ENCODE peak calls at places on chromosomes 16 and 17, in four cellular contexts. K, S, V and A are unnamed samples.

GRCh38 chr17:40311575-40311974 is 2.6 kb downstream of the RARA start:
- DNase-seq in S (no peak), V (no peak), K (no peak), A (peak)

GRCh38 chr17:63519972-63520882 is 2.9 kb upstream of the KCNH6 start:
- DNase-seq in S (peak), V (no peak), K (no peak), A (no peak)

GRCh38 chr17:4908711-4909496 is 6.0 kb upstream of the CHRNE start:
- DNase-seq in S (peak), V (peak), K (peak), A (peak)

GRCh38 chr17:82399601-82400101 is 18.5 kb upstream of the HEXD start:
- DNase-seq in K (no peak), V (no peak), S (no peak), A (no peak)

GRCh38 chr17:5000237-5000639 is 2.5 kb downstream of the KIF1C start:
- DNase-seq in K (no peak), V (no peak), S (no peak), A (peak)

GRCh38 chr16:50213939-50214519 is 52.3 kb upstream of the ADCY7 start:
- DNase-seq in K (no peak), S (peak), V (peak), A (no peak)

GRCh38 chr16:50743575-50744225 is 1.8 kb downstream of the CYLD start:
- DNase-seq in S (no peak), K (no peak), V (no peak), A (no peak)

GRCh38 chr16:16868727-16869126 is 489.8 kb downstream of the NPIPA7 start:
- DNase-seq in K (no peak), V (no peak), S (no peak), A (no peak)

GRCh38 chr17:56096026-56096807 is 57.1 kb upstream of the ANKFN1 start:
- DNase-seq in V (no peak), S (no peak), K (no peak), A (no peak)

GRCh38 chr17:46106966-46107644 is 86.1 kb downstream of the KANSL1 start:
- DNase-seq in K (no peak), S (no peak), V (no peak), A (no peak)

GRCh38 chr17:67800495-67800928 is 24.8 kb upstream of the BPTF start:
- DNase-seq in V (peak), S (peak), K (peak), A (peak)

GRCh38 chr16:74275031-74275636 is 21.5 kb upstream of the PSMD7 start:
- DNase-seq in K (no peak), S (no peak), V (peak), A (no peak)
- TF ChIP-seq CREM in K (no peak), S (no peak), V (no peak), A (no peak)

GRCh38 chr17:11980813-11981212 is 16.5 kb downstream of the ZNF18 start:
- DNase-seq in S (no peak), V (peak), K (no peak), A (no peak)
- TF ChIP-seq CTCF in S (no peak), V (peak), K (peak), A (peak)

GRCh38 chr16:85348065-85348840 is 236.0 kb upstream of the CIBAR2 start:
- DNase-seq in V (no peak), K (no peak), S (no peak), A (no peak)

GRCh38 chr16:85348921-85349334 is 236.7 kb upstream of the CIBAR2 start:
- DNase-seq in K (no peak), S (no peak), V (no peak), A (no peak)

GRCh38 chr16:85350146-85350728 is 238.0 kb upstream of the CIBAR2 start:
- DNase-seq in V (no peak), S (no peak), K (no peak), A (no peak)

GRCh38 chr16:85350973-85351372 is 238.7 kb upstream of the CIBAR2 start:
- DNase-seq in S (no peak), V (no peak), K (no peak), A (no peak)

DNA sequence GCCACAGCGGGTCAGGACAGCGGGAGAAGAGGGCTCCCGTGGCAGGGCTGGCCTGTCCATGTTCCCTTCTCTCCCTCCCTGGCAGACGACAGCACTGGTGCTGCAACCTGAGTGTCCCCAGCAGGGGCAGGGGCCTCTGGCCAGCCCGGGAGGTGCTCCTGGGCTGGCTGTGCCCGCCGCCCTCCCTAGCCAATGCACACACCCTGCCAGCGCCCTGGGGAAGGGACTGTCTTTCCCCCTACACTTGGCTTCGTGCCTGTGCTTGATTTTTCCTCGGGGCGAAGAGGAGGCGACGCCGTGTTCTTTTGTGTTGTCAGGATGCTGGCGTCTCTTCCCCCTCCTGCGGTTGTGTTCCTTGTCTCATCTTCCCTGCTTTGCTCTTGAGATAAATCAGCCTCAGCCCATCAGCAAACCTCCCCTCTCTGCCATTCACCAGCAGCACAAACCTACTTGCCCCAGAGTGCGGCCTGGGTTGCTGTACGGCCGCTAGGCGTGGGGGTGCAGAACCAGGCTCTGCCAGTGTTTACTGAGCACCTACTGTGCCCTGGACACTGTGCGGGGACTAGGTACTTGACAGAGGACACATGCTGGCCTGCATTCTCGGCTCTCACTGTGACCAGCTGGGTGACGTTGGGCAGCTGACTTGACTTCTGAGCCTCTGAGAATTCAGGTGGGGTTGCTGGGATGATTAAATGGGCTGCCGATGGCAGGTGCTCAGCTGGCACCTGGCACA is 237.3 kb upstream of the CIBAR2 start:
- DNase-seq in V (no peak), S (no peak), K (no peak), A (no peak)
- TF ChIP-seq SP1 in V (no peak), S (no peak), K (no peak), A (no peak)

DNA sequence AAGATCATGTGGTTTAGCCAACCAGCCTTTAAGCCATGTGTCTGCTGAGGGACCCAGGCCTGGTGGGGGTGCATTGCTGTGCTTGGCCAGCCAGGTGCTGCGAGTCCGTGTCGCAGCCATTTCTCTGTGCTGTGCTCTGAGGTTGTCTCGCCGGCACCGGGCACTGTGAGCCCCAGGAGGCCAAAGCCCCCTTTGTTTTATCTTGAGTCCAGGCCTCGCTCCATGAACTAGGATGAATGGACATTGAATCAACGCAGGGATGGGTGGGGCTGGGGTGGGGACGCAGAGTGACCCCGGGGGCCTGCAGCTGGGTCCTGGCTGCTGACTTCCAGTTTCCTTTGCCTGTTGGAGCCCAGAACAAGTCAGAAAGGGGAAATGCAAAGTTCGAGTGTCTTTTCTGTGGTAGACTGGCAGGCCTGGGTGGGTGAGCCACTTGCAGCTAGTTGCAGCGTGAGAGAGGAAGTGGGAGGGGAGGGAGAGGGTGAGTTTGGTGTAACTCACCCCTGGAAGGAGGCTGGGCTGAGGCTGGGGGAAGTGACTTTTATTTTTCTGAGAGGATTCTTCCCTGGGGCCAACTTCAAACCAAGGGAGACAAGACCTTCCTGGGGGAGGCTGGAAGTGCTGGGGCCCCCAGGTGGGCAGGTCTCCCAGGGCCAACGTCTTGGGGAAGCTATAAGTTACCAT is 324.7 kb downstream of the SEC14L1 start:
- DNase-seq in V (no peak), S (no peak), K (peak), A (no peak)
- TF ChIP-seq CREM in V (no peak), S (no peak), K (no peak), A (no peak)

DNA sequence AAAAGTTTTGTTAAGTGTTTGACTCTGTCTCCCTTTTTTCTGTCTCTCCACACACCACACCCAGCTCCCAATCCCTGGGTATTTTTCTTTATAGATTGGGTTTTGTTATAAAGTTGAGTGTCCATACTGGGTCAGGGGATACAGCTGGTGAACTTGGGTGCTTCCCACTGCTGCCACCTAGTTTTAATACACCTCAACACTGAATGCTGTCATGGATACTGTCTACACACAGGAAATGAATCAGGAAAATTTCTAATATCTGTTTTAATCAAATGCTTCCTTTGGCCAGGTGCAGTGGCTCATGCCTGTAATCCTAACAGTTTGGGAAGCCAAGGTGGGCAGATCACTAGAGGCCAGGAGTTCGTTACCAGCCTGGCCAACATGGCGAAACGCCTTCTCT is 5.3 kb upstream of the TAOK1 start:
- DNase-seq in S (no peak), K (no peak), V (no peak), A (no peak)
- TF ChIP-seq CTCF in S (no peak), K (no peak), V (no peak), A (no peak)

GRCh38 chr17:47275245-47275984 is 21.8 kb downstream of the ITGB3 start:
- DNase-seq in V (peak), K (no peak), S (no peak), A (peak)

GRCh38 chr17:47278561-47278960 is 24.9 kb downstream of the ITGB3 start:
- DNase-seq in K (no peak), V (no peak), S (no peak), A (peak)

GRCh38 chr17:47276444-47276843 is 22.8 kb downstream of the ITGB3 start:
- DNase-seq in V (no peak), K (no peak), S (no peak), A (no peak)

GRCh38 chr17:47277921-47278320 is 24.3 kb downstream of the ITGB3 start:
- DNase-seq in V (no peak), K (no peak), S (no peak), A (no peak)

DNA sequence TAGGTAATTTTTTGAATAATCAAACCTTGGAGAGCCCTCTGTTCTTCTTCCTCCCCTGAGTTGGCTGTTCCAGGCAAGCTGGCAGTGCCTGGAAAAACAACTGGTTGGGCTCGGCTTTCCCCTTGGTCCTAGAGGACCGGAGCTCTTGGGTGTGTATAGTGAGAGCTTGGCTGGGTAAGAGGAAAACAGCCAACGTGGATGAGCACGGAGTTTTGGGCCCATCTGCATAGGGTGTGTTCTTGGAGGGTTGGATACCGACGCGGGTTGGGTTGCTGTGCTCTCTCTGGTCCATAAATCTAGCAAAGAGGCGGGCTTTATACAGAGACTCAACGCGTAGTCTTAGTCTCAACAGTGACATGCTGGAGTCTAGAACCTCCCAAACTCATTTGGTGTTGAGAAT is 23.2 kb downstream of the ITGB3 start:
- DNase-seq in K (no peak), S (peak), V (no peak), A (peak)
- TF ChIP-seq SP1 in K (no peak), S (no peak), V (no peak), A (no peak)

GRCh38 chr16:72256398-72257048 is 84.6 kb upstream of the PMFBP1 start:
- DNase-seq in S (no peak), V (no peak), K (no peak), A (no peak)
- TF ChIP-seq CREM in S (no peak), V (no peak), K (no peak), A (no peak)